ENCODE peak calls at places on chromosomes 12 and 14, in eight cellular contexts. V, S, K, A, C, N, U and W are unnamed samples.

GRCh38 chr14:104551851-104552737 is 27.5 kb upstream of the C14orf180 start:
- DNase-seq in V (no peak), S (no peak), K (no peak), A (no peak), C (no peak), N (no peak), U (no peak), W (no peak)

GRCh38 chr12:96185914-96186313 is 8.3 kb upstream of the ELK3 start:
- DNase-seq in V (no peak), S (no peak), K (no peak), A (no peak), C (no peak), N (no peak), U (no peak), W (no peak)

GRCh38 chr14:87996276-87996592 is 3.3 kb upstream of the GALC start:
- DNase-seq in V (no peak), S (no peak), K (no peak), A (no peak), C (no peak), N (no peak), U (no peak), W (no peak)

GRCh38 chr14:63986789-63987533 is 134.2 kb downstream of the SYNE2 start:
- DNase-seq in V (no peak), S (peak; percentile 16), K (no peak), A (no peak), C (peak; percentile 65), N (no peak), U (peak; percentile 81), W (no peak)

GRCh38 chr12:113071063-113071426 is 14.5 kb downstream of the DTX1 start:
- DNase-seq in V (no peak), S (no peak), K (no peak), A (no peak), C (no peak), N (no peak), U (no peak), W (no peak)

GRCh38 chr14:25132734-25133422 is 82.9 kb upstream of the STXBP6 start:
- DNase-seq in V (peak; percentile 22), S (no peak), K (peak; percentile 53), A (peak; percentile 49), C (peak; percentile 2), N (peak; percentile 64), U (peak; percentile 47), W (peak; percentile 28)

GRCh38 chr14:102924632-102925588 is 2.4 kb downstream of the AMN start:
- DNase-seq in V (no peak), S (no peak), K (no peak), A (no peak), C (no peak), N (no peak), U (no peak), W (no peak)

GRCh38 chr12:103742349-103742784 is 98.7 kb downstream of the NT5DC3 start:
- DNase-seq in V (no peak), S (no peak), K (no peak), A (no peak), C (no peak), N (no peak), U (peak; percentile 27), W (no peak)

GRCh38 chr14:52355016-52355430 is 40.9 kb downstream of the PTGER2 start:
- DNase-seq in V (no peak), S (peak; percentile 85), K (no peak), A (no peak), C (peak; percentile 79), N (no peak), U (peak; percentile 94), W (no peak)

GRCh38 chr14:35877276-35877675 is 51.1 kb downstream of the BRMS1L start:
- DNase-seq in V (no peak), S (no peak), K (no peak), A (no peak), C (peak; percentile 7), N (no peak), U (peak; percentile 78), W (no peak)

GRCh38 chr12:56941299-56942017 is 7.2 kb upstream of the SDR9C7 start:
- DNase-seq in V (peak; percentile 18), S (no peak), K (no peak), A (peak; percentile 32), C (peak; percentile 29), N (no peak), U (peak; percentile 77), W (no peak)

GRCh38 chr12:72189266-72189665 is 82.9 kb upstream of the TRHDE start:
- DNase-seq in V (no peak), S (no peak), K (no peak), A (no peak), C (no peak), N (no peak), U (peak; percentile 63), W (no peak)

GRCh38 chr12:78004451-78005093 is 173.9 kb downstream of the NAV3 start:
- DNase-seq in V (no peak), S (no peak), K (no peak), A (no peak), C (no peak), N (no peak), U (no peak), W (no peak)

GRCh38 chr12:45342848-45343247 is 127.0 kb downstream of the ANO6 start:
- DNase-seq in V (no peak), S (no peak), K (no peak), A (no peak), C (no peak), N (no peak), U (no peak), W (no peak)

GRCh38 chr14:64465856-64466554 is 706 bp downstream of the AKAP5 start:
- DNase-seq in V (peak; percentile 34), S (peak; percentile 8), K (no peak), A (peak; percentile 65), C (peak; percentile 45), N (peak; percentile 22), U (peak; percentile 26), W (no peak)

GRCh38 chr12:3091650-3092207 is 14.6 kb downstream of the TSPAN9 start:
- DNase-seq in V (no peak), S (no peak), K (no peak), A (no peak), C (no peak), N (no peak), U (no peak), W (no peak)

GRCh38 chr12:80813820-80814219 is 97.1 kb downstream of the MYF5 start:
- DNase-seq in V (no peak), S (no peak), K (no peak), A (no peak), C (no peak), N (no peak), U (no peak), W (no peak)

GRCh38 chr12:105228494-105228893 is 7.5 kb downstream of the APPL2 start:
- DNase-seq in V (no peak), S (no peak), K (no peak), A (no peak), C (peak; percentile 75), N (no peak), U (peak; percentile 31), W (no peak)

GRCh38 chr12:94149781-94150482 is 1.6 kb downstream of the PLXNC1 start:
- DNase-seq in V (peak; percentile 79), S (no peak), K (peak; percentile 20), A (peak; percentile 60), C (no peak), N (no peak), U (no peak), W (no peak)

GRCh38 chr12:20188930-20189653 is 179.2 kb upstream of the PDE3A start:
- DNase-seq in V (no peak), S (no peak), K (no peak), A (no peak), C (peak; percentile 20), N (no peak), U (no peak), W (no peak)

GRCh38 chr12:130011611-130012385 is 108.0 kb upstream of the TMEM132D start:
- DNase-seq in V (no peak), S (no peak), K (no peak), A (no peak), C (no peak), N (no peak), U (no peak), W (no peak)

GRCh38 chr12:130013771-130014484 is 110.1 kb upstream of the TMEM132D start:
- DNase-seq in V (no peak), S (no peak), K (peak; percentile 69), A (no peak), C (peak; percentile 69), N (peak; percentile 86), U (peak; percentile 15), W (peak; percentile 55)

GRCh38 chr12:130016986-130017385 is 113.2 kb upstream of the TMEM132D start:
- DNase-seq in V (no peak), S (no peak), K (no peak), A (no peak), C (no peak), N (no peak), U (no peak), W (no peak)

GRCh38 chr12:130016194-130016593 is 112.4 kb upstream of the TMEM132D start:
- DNase-seq in V (no peak), S (no peak), K (no peak), A (no peak), C (no peak), N (no peak), U (no peak), W (no peak)

DNA sequence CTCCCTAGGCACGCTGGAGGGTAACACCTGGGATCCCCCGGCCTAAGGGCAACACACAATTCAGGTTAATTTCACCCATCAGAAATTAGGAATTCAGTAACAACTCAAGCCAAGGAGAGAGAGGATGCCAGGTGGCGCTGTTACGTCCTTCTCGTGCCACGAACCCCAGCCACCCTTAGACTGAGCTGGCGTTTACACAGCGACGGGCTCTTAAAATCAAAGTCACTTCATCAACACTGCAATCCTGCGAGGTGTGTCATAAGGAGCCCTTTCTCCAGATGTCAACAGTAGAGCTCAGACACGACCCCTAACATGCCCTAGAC is 110.6 kb upstream of the TMEM132D start:
- DNase-seq in V (no peak), S (no peak), K (no peak), A (no peak), C (no peak), N (no peak), U (peak; percentile 4), W (no peak)
- TF ChIP-seq CTCF in V (no peak), S (no peak), K (no peak), A (no peak), C (no peak), N (no peak), U (no peak), W (peak; percentile 24)

GRCh38 chr12:52258335-52258901 is 16.0 kb upstream of the KRT86 start:
- DNase-seq in V (no peak), S (no peak), K (peak; percentile 31), A (no peak), C (no peak), N (peak; percentile 40), U (no peak), W (no peak)
- TF ChIP-seq CTCF in V (no peak), S (no peak), K (peak; percentile 44), A (no peak), C (no peak), N (no peak), U (no peak), W (no peak)

GRCh38 chr12:67459578-67459977 is 189.0 kb upstream of the DYRK2 start:
- DNase-seq in V (no peak), S (no peak), K (no peak), A (no peak), C (no peak), N (no peak), U (no peak), W (no peak)
- TF ChIP-seq CTCF in V (no peak), S (no peak), K (no peak), A (no peak), C (no peak), N (no peak), U (no peak), W (no peak)

GRCh38 chr12:32285484-32285883 is 113.9 kb upstream of the FGD4 start:
- DNase-seq in V (no peak), S (no peak), K (no peak), A (no peak), C (no peak), N (no peak), U (no peak), W (no peak)
- TF ChIP-seq CTCF in V (no peak), S (no peak), K (no peak), A (no peak), C (no peak), N (no peak), U (no peak), W (no peak)